ENCODE peak calls at places on chromosomes 6 and 20, in nine cellular contexts. One of them, this sample, is unnamed.

GRCh38 chr6:157107915-157108651 is 215.2 kb downstream of the TMEM242 start:
- DNase-seq in naive thymus-derived CD8-positive, alpha-beta T cell: no peak
- DNase-seq in astrocyte of the spinal cord: peak; percentile 95
- DNase-seq in activated T-cell treated with anti-CD3 and anti-CD28 coated beads, Interleukin-2, amount 50 U/mL, for 4 hours: no peak
- DNase-seq in stimulated activated CD4-positive, alpha-beta T cell treated with anti-CD3 and anti-CD28 coated beads, Interleukin-15, amount 100 ng/mL, for 24 hours: peak; percentile 23
- DNase-seq in LoVo: no peak
- DNase-seq in CD4-positive, alpha-beta T cell: no peak
- DNase-seq in lower lobe of right lung: no peak
- DNase-seq in cardiac muscle cell: peak; percentile 93
- DNase-seq in this sample: peak; percentile 86

GRCh38 chr6:46013639-46014038 is 2.0 kb downstream of the CLIC5 start:
- DNase-seq in naive thymus-derived CD8-positive, alpha-beta T cell: no peak
- DNase-seq in activated T-cell treated with anti-CD3 and anti-CD28 coated beads, Interleukin-2, amount 50 U/mL, for 4 hours: no peak
- DNase-seq in lower lobe of right lung: no peak
- DNase-seq in CD4-positive, alpha-beta T cell: no peak
- DNase-seq in astrocyte of the spinal cord: no peak
- DNase-seq in cardiac muscle cell: no peak
- DNase-seq in stimulated activated CD4-positive, alpha-beta T cell treated with anti-CD3 and anti-CD28 coated beads, Interleukin-15, amount 100 ng/mL, for 24 hours: peak; percentile 7
- DNase-seq in LoVo: no peak
- DNase-seq in this sample: no peak

GRCh38 chr6:16320533-16321340 is 82.3 kb downstream of the GMPR start:
- DNase-seq in naive thymus-derived CD8-positive, alpha-beta T cell: no peak
- DNase-seq in cardiac muscle cell: peak; percentile 58
- DNase-seq in CD4-positive, alpha-beta T cell: no peak
- DNase-seq in LoVo: no peak
- DNase-seq in stimulated activated CD4-positive, alpha-beta T cell treated with anti-CD3 and anti-CD28 coated beads, Interleukin-15, amount 100 ng/mL, for 24 hours: no peak
- DNase-seq in astrocyte of the spinal cord: no peak
- DNase-seq in activated T-cell treated with anti-CD3 and anti-CD28 coated beads, Interleukin-2, amount 50 U/mL, for 4 hours: no peak
- DNase-seq in lower lobe of right lung: no peak
- DNase-seq in this sample: no peak

GRCh38 chr6:16239090-16239797 is 857 bp downstream of the GMPR start:
- DNase-seq in LoVo: peak; percentile 64
- DNase-seq in lower lobe of right lung: peak; percentile 85
- DNase-seq in astrocyte of the spinal cord: peak; percentile 70
- DNase-seq in stimulated activated CD4-positive, alpha-beta T cell treated with anti-CD3 and anti-CD28 coated beads, Interleukin-15, amount 100 ng/mL, for 24 hours: peak; percentile 35
- DNase-seq in CD4-positive, alpha-beta T cell: peak; percentile 11
- DNase-seq in naive thymus-derived CD8-positive, alpha-beta T cell: no peak
- DNase-seq in cardiac muscle cell: peak; percentile 47
- DNase-seq in activated T-cell treated with anti-CD3 and anti-CD28 coated beads, Interleukin-2, amount 50 U/mL, for 4 hours: no peak
- DNase-seq in this sample: peak; percentile 69

GRCh38 chr20:10264166-10264558 is 45.5 kb downstream of the SNAP25 start:
- DNase-seq in naive thymus-derived CD8-positive, alpha-beta T cell: no peak
- DNase-seq in astrocyte of the spinal cord: no peak
- DNase-seq in activated T-cell treated with anti-CD3 and anti-CD28 coated beads, Interleukin-2, amount 50 U/mL, for 4 hours: no peak
- DNase-seq in cardiac muscle cell: no peak
- DNase-seq in stimulated activated CD4-positive, alpha-beta T cell treated with anti-CD3 and anti-CD28 coated beads, Interleukin-15, amount 100 ng/mL, for 24 hours: no peak
- DNase-seq in CD4-positive, alpha-beta T cell: no peak
- DNase-seq in LoVo: no peak
- DNase-seq in lower lobe of right lung: no peak
- DNase-seq in this sample: no peak

GRCh38 chr6:163419413-163420314 is 5.1 kb downstream of the QKI start:
- DNase-seq in CD4-positive, alpha-beta T cell: no peak
- DNase-seq in lower lobe of right lung: no peak
- DNase-seq in LoVo: no peak
- DNase-seq in activated T-cell treated with anti-CD3 and anti-CD28 coated beads, Interleukin-2, amount 50 U/mL, for 4 hours: no peak
- DNase-seq in naive thymus-derived CD8-positive, alpha-beta T cell: no peak
- DNase-seq in cardiac muscle cell: peak; percentile 39
- DNase-seq in astrocyte of the spinal cord: peak; percentile 74
- DNase-seq in stimulated activated CD4-positive, alpha-beta T cell treated with anti-CD3 and anti-CD28 coated beads, Interleukin-15, amount 100 ng/mL, for 24 hours: no peak
- DNase-seq in this sample: peak; percentile 35

GRCh38 chr6:11772109-11772830 is 6.3 kb downstream of the ADTRP start:
- DNase-seq in cardiac muscle cell: peak; percentile 86
- DNase-seq in LoVo: peak; percentile 39
- DNase-seq in CD4-positive, alpha-beta T cell: no peak
- DNase-seq in stimulated activated CD4-positive, alpha-beta T cell treated with anti-CD3 and anti-CD28 coated beads, Interleukin-15, amount 100 ng/mL, for 24 hours: peak; percentile 29
- DNase-seq in activated T-cell treated with anti-CD3 and anti-CD28 coated beads, Interleukin-2, amount 50 U/mL, for 4 hours: no peak
- DNase-seq in naive thymus-derived CD8-positive, alpha-beta T cell: no peak
- DNase-seq in astrocyte of the spinal cord: peak; percentile 97
- DNase-seq in lower lobe of right lung: no peak
- DNase-seq in this sample: no peak

GRCh38 chr6:106509420-106510089 is 119.7 kb downstream of the RTN4IP1 start:
- DNase-seq in CD4-positive, alpha-beta T cell: no peak
- DNase-seq in lower lobe of right lung: no peak
- DNase-seq in naive thymus-derived CD8-positive, alpha-beta T cell: peak; percentile 36
- DNase-seq in LoVo: no peak
- DNase-seq in stimulated activated CD4-positive, alpha-beta T cell treated with anti-CD3 and anti-CD28 coated beads, Interleukin-15, amount 100 ng/mL, for 24 hours: peak; percentile 16
- DNase-seq in astrocyte of the spinal cord: peak; percentile 55
- DNase-seq in activated T-cell treated with anti-CD3 and anti-CD28 coated beads, Interleukin-2, amount 50 U/mL, for 4 hours: peak; percentile 16
- DNase-seq in cardiac muscle cell: no peak
- DNase-seq in this sample: no peak

GRCh38 chr20:21154692-21155091 is 28.8 kb downstream of the KIZ start:
- DNase-seq in astrocyte of the spinal cord: no peak
- DNase-seq in naive thymus-derived CD8-positive, alpha-beta T cell: no peak
- DNase-seq in LoVo: no peak
- DNase-seq in cardiac muscle cell: no peak
- DNase-seq in CD4-positive, alpha-beta T cell: no peak
- DNase-seq in activated T-cell treated with anti-CD3 and anti-CD28 coated beads, Interleukin-2, amount 50 U/mL, for 4 hours: no peak
- DNase-seq in lower lobe of right lung: no peak
- DNase-seq in stimulated activated CD4-positive, alpha-beta T cell treated with anti-CD3 and anti-CD28 coated beads, Interleukin-15, amount 100 ng/mL, for 24 hours: no peak
- DNase-seq in this sample: no peak

GRCh38 chr6:165846123-165846966 is 183.3 kb upstream of the PDE10A start:
- DNase-seq in naive thymus-derived CD8-positive, alpha-beta T cell: no peak
- DNase-seq in astrocyte of the spinal cord: no peak
- DNase-seq in LoVo: peak; percentile 76
- DNase-seq in cardiac muscle cell: no peak
- DNase-seq in activated T-cell treated with anti-CD3 and anti-CD28 coated beads, Interleukin-2, amount 50 U/mL, for 4 hours: no peak
- DNase-seq in stimulated activated CD4-positive, alpha-beta T cell treated with anti-CD3 and anti-CD28 coated beads, Interleukin-15, amount 100 ng/mL, for 24 hours: no peak
- DNase-seq in CD4-positive, alpha-beta T cell: no peak
- DNase-seq in lower lobe of right lung: no peak
- DNase-seq in this sample: no peak

GRCh38 chr6:34489229-34489805 is 23.4 kb downstream of the PACSIN1 start:
- DNase-seq in CD4-positive, alpha-beta T cell: no peak
- DNase-seq in activated T-cell treated with anti-CD3 and anti-CD28 coated beads, Interleukin-2, amount 50 U/mL, for 4 hours: no peak
- DNase-seq in LoVo: no peak
- DNase-seq in astrocyte of the spinal cord: no peak
- DNase-seq in naive thymus-derived CD8-positive, alpha-beta T cell: no peak
- DNase-seq in lower lobe of right lung: no peak
- DNase-seq in stimulated activated CD4-positive, alpha-beta T cell treated with anti-CD3 and anti-CD28 coated beads, Interleukin-15, amount 100 ng/mL, for 24 hours: no peak
- DNase-seq in cardiac muscle cell: no peak
- DNase-seq in this sample: no peak

GRCh38 chr20:32528905-32529670 is 56.0 kb downstream of the NOL4L start:
- DNase-seq in lower lobe of right lung: peak; percentile 29
- DNase-seq in naive thymus-derived CD8-positive, alpha-beta T cell: no peak
- DNase-seq in LoVo: no peak
- DNase-seq in activated T-cell treated with anti-CD3 and anti-CD28 coated beads, Interleukin-2, amount 50 U/mL, for 4 hours: no peak
- DNase-seq in cardiac muscle cell: no peak
- DNase-seq in CD4-positive, alpha-beta T cell: no peak
- DNase-seq in stimulated activated CD4-positive, alpha-beta T cell treated with anti-CD3 and anti-CD28 coated beads, Interleukin-15, amount 100 ng/mL, for 24 hours: no peak
- DNase-seq in astrocyte of the spinal cord: no peak
- DNase-seq in this sample: peak; percentile 15

GRCh38 chr6:49423817-49424216 is 39.2 kb downstream of the MMUT start:
- DNase-seq in lower lobe of right lung: no peak
- DNase-seq in stimulated activated CD4-positive, alpha-beta T cell treated with anti-CD3 and anti-CD28 coated beads, Interleukin-15, amount 100 ng/mL, for 24 hours: no peak
- DNase-seq in naive thymus-derived CD8-positive, alpha-beta T cell: no peak
- DNase-seq in cardiac muscle cell: peak; percentile 53
- DNase-seq in activated T-cell treated with anti-CD3 and anti-CD28 coated beads, Interleukin-2, amount 50 U/mL, for 4 hours: no peak
- DNase-seq in LoVo: no peak
- DNase-seq in astrocyte of the spinal cord: peak; percentile 5
- DNase-seq in CD4-positive, alpha-beta T cell: no peak
- DNase-seq in this sample: no peak

GRCh38 chr6:47254051-47254450 is 55.7 kb downstream of the TNFRSF21 start:
- DNase-seq in LoVo: no peak
- DNase-seq in lower lobe of right lung: no peak
- DNase-seq in activated T-cell treated with anti-CD3 and anti-CD28 coated beads, Interleukin-2, amount 50 U/mL, for 4 hours: no peak
- DNase-seq in naive thymus-derived CD8-positive, alpha-beta T cell: no peak
- DNase-seq in cardiac muscle cell: no peak
- DNase-seq in astrocyte of the spinal cord: no peak
- DNase-seq in stimulated activated CD4-positive, alpha-beta T cell treated with anti-CD3 and anti-CD28 coated beads, Interleukin-15, amount 100 ng/mL, for 24 hours: no peak
- DNase-seq in CD4-positive, alpha-beta T cell: no peak
- DNase-seq in this sample: no peak

GRCh38 chr6:45206793-45207492 is 121.2 kb upstream of the RUNX2 start:
- DNase-seq in LoVo: no peak
- DNase-seq in activated T-cell treated with anti-CD3 and anti-CD28 coated beads, Interleukin-2, amount 50 U/mL, for 4 hours: no peak
- DNase-seq in naive thymus-derived CD8-positive, alpha-beta T cell: no peak
- DNase-seq in cardiac muscle cell: no peak
- DNase-seq in astrocyte of the spinal cord: no peak
- DNase-seq in lower lobe of right lung: no peak
- DNase-seq in stimulated activated CD4-positive, alpha-beta T cell treated with anti-CD3 and anti-CD28 coated beads, Interleukin-15, amount 100 ng/mL, for 24 hours: no peak
- DNase-seq in CD4-positive, alpha-beta T cell: no peak
- DNase-seq in this sample: no peak

GRCh38 chr6:32082951-32083350 is 26.2 kb downstream of the TNXB start:
- DNase-seq in naive thymus-derived CD8-positive, alpha-beta T cell: no peak
- DNase-seq in cardiac muscle cell: peak; percentile 91
- DNase-seq in stimulated activated CD4-positive, alpha-beta T cell treated with anti-CD3 and anti-CD28 coated beads, Interleukin-15, amount 100 ng/mL, for 24 hours: no peak
- DNase-seq in activated T-cell treated with anti-CD3 and anti-CD28 coated beads, Interleukin-2, amount 50 U/mL, for 4 hours: no peak
- DNase-seq in LoVo: peak; percentile 30
- DNase-seq in lower lobe of right lung: no peak
- DNase-seq in CD4-positive, alpha-beta T cell: no peak
- DNase-seq in astrocyte of the spinal cord: peak; percentile 35
- DNase-seq in this sample: no peak

GRCh38 chr20:52201395-52201794 is 9.8 kb upstream of the ZFP64 start:
- DNase-seq in LoVo: no peak
- DNase-seq in CD4-positive, alpha-beta T cell: no peak
- DNase-seq in stimulated activated CD4-positive, alpha-beta T cell treated with anti-CD3 and anti-CD28 coated beads, Interleukin-15, amount 100 ng/mL, for 24 hours: no peak
- DNase-seq in cardiac muscle cell: no peak
- DNase-seq in astrocyte of the spinal cord: no peak
- DNase-seq in activated T-cell treated with anti-CD3 and anti-CD28 coated beads, Interleukin-2, amount 50 U/mL, for 4 hours: no peak
- DNase-seq in lower lobe of right lung: no peak
- DNase-seq in naive thymus-derived CD8-positive, alpha-beta T cell: no peak
- DNase-seq in this sample: no peak

GRCh38 chr6:110518281-110518623 is 41.8 kb upstream of the SLC22A16 start:
- DNase-seq in stimulated activated CD4-positive, alpha-beta T cell treated with anti-CD3 and anti-CD28 coated beads, Interleukin-15, amount 100 ng/mL, for 24 hours: no peak
- DNase-seq in activated T-cell treated with anti-CD3 and anti-CD28 coated beads, Interleukin-2, amount 50 U/mL, for 4 hours: no peak
- DNase-seq in cardiac muscle cell: peak; percentile 48
- DNase-seq in lower lobe of right lung: no peak
- DNase-seq in astrocyte of the spinal cord: no peak
- DNase-seq in LoVo: no peak
- DNase-seq in naive thymus-derived CD8-positive, alpha-beta T cell: no peak
- DNase-seq in CD4-positive, alpha-beta T cell: no peak
- DNase-seq in this sample: no peak

GRCh38 chr20:3459881-3460307 is 10.9 kb upstream of the ATRN start:
- DNase-seq in CD4-positive, alpha-beta T cell: no peak
- DNase-seq in lower lobe of right lung: no peak
- DNase-seq in stimulated activated CD4-positive, alpha-beta T cell treated with anti-CD3 and anti-CD28 coated beads, Interleukin-15, amount 100 ng/mL, for 24 hours: no peak
- DNase-seq in LoVo: no peak
- DNase-seq in activated T-cell treated with anti-CD3 and anti-CD28 coated beads, Interleukin-2, amount 50 U/mL, for 4 hours: no peak
- DNase-seq in cardiac muscle cell: no peak
- DNase-seq in naive thymus-derived CD8-positive, alpha-beta T cell: no peak
- DNase-seq in astrocyte of the spinal cord: no peak
- DNase-seq in this sample: no peak

GRCh38 chr6:157859775-157860504 is 36.9 kb downstream of the SNX9 start:
- DNase-seq in naive thymus-derived CD8-positive, alpha-beta T cell: no peak
- DNase-seq in cardiac muscle cell: no peak
- DNase-seq in LoVo: no peak
- DNase-seq in CD4-positive, alpha-beta T cell: no peak
- DNase-seq in astrocyte of the spinal cord: no peak
- DNase-seq in stimulated activated CD4-positive, alpha-beta T cell treated with anti-CD3 and anti-CD28 coated beads, Interleukin-15, amount 100 ng/mL, for 24 hours: no peak
- DNase-seq in activated T-cell treated with anti-CD3 and anti-CD28 coated beads, Interleukin-2, amount 50 U/mL, for 4 hours: no peak
- DNase-seq in lower lobe of right lung: no peak
- DNase-seq in this sample: no peak

GRCh38 chr6:137044366-137045220 is at the start of gene IL20RA:
- DNase-seq in stimulated activated CD4-positive, alpha-beta T cell treated with anti-CD3 and anti-CD28 coated beads, Interleukin-15, amount 100 ng/mL, for 24 hours: peak; percentile 15
- DNase-seq in activated T-cell treated with anti-CD3 and anti-CD28 coated beads, Interleukin-2, amount 50 U/mL, for 4 hours: no peak
- DNase-seq in LoVo: peak; percentile 46
- DNase-seq in lower lobe of right lung: peak; percentile 74
- DNase-seq in CD4-positive, alpha-beta T cell: no peak
- DNase-seq in naive thymus-derived CD8-positive, alpha-beta T cell: peak; percentile 12
- DNase-seq in cardiac muscle cell: peak; percentile 15
- DNase-seq in astrocyte of the spinal cord: peak; percentile 6
- DNase-seq in this sample: peak; percentile 28

GRCh38 chr6:8108031-8108660 is 5.8 kb upstream of the EEF1E1 start:
- DNase-seq in astrocyte of the spinal cord: peak; percentile 92
- DNase-seq in lower lobe of right lung: no peak
- DNase-seq in cardiac muscle cell: peak; percentile 80
- DNase-seq in naive thymus-derived CD8-positive, alpha-beta T cell: no peak
- DNase-seq in CD4-positive, alpha-beta T cell: no peak
- DNase-seq in stimulated activated CD4-positive, alpha-beta T cell treated with anti-CD3 and anti-CD28 coated beads, Interleukin-15, amount 100 ng/mL, for 24 hours: no peak
- DNase-seq in LoVo: no peak
- DNase-seq in activated T-cell treated with anti-CD3 and anti-CD28 coated beads, Interleukin-2, amount 50 U/mL, for 4 hours: no peak
- DNase-seq in this sample: no peak

GRCh38 chr20:47568019-47568418 is 66.3 kb downstream of the NCOA3 start:
- DNase-seq in naive thymus-derived CD8-positive, alpha-beta T cell: no peak
- DNase-seq in stimulated activated CD4-positive, alpha-beta T cell treated with anti-CD3 and anti-CD28 coated beads, Interleukin-15, amount 100 ng/mL, for 24 hours: no peak
- DNase-seq in CD4-positive, alpha-beta T cell: no peak
- DNase-seq in cardiac muscle cell: peak; percentile 92
- DNase-seq in lower lobe of right lung: no peak
- DNase-seq in activated T-cell treated with anti-CD3 and anti-CD28 coated beads, Interleukin-2, amount 50 U/mL, for 4 hours: no peak
- DNase-seq in astrocyte of the spinal cord: peak; percentile 91
- DNase-seq in LoVo: peak; percentile 69
- DNase-seq in this sample: no peak

GRCh38 chr6:6631526-6632276 is 43.2 kb downstream of the LY86 start:
- DNase-seq in LoVo: no peak
- DNase-seq in CD4-positive, alpha-beta T cell: no peak
- DNase-seq in activated T-cell treated with anti-CD3 and anti-CD28 coated beads, Interleukin-2, amount 50 U/mL, for 4 hours: no peak
- DNase-seq in astrocyte of the spinal cord: no peak
- DNase-seq in naive thymus-derived CD8-positive, alpha-beta T cell: no peak
- DNase-seq in lower lobe of right lung: no peak
- DNase-seq in cardiac muscle cell: peak; percentile 86
- DNase-seq in stimulated activated CD4-positive, alpha-beta T cell treated with anti-CD3 and anti-CD28 coated beads, Interleukin-15, amount 100 ng/mL, for 24 hours: no peak
- DNase-seq in this sample: no peak

This sample was measured in erythroblast.